ENCODE peak calls at places on chromosome 14, in five cellular contexts. I is stomach, Q is esophagus muscularis mucosa, O is A549, N is upper lobe of left lung. X is an unnamed sample.

GRCh38 chr14:69719501-69719951 is 47.4 kb upstream of the SRSF5 start:
- DNase-seq in I (no peak), Q (no peak), O (no peak), N (peak; percentile 68), X (peak; percentile 81)

GRCh38 chr14:42192659-42193425 is 586.2 kb downstream of the LRFN5 start:
- DNase-seq in I (no peak), Q (no peak), O (peak; percentile 93), N (no peak), X (no peak)

GRCh38 chr14:92362781-92363235 is 39.8 kb downstream of the SLC24A4 start:
- DNase-seq in I (no peak), Q (no peak), O (peak; percentile 19), N (peak; percentile 34), X (no peak)

GRCh38 chr14:101501858-101502615 is 59.3 kb upstream of the DIO3 start:
- DNase-seq in I (peak; percentile 16), Q (no peak), O (no peak), N (peak; percentile 15), X (peak; percentile 43)

GRCh38 chr14:101669629-101670028 is 91.9 kb upstream of the PPP2R5C start:
- DNase-seq in I (no peak), Q (no peak), O (no peak), N (no peak), X (no peak)

GRCh38 chr14:105067140-105067968 is 2.1 kb upstream of the GPR132 start:
- DNase-seq in I (no peak), Q (no peak), O (no peak), N (no peak), X (no peak)

GRCh38 chr14:89186850-89187376 is 230.1 kb downstream of the FOXN3 start:
- DNase-seq in I (no peak), Q (no peak), O (no peak), N (no peak), X (no peak)

GRCh38 chr14:95156765-95157194 is 549 bp downstream of the DICER1 start:
- DNase-seq in I (peak; percentile 46), Q (no peak), O (peak; percentile 35), N (peak; percentile 59), X (peak; percentile 79)

GRCh38 chr14:88630565-88630964 is 67.7 kb downstream of the ZC3H14 start:
- DNase-seq in I (no peak), Q (no peak), O (peak; percentile 18), N (no peak), X (no peak)

GRCh38 chr14:101586531-101587402 is 25.5 kb downstream of the DIO3 start:
- DNase-seq in I (no peak), Q (no peak), O (no peak), N (no peak), X (no peak)

GRCh38 chr14:106021832-106022231 is 495.4 kb downstream of the TMEM121 start:
- DNase-seq in I (no peak), Q (no peak), O (no peak), N (no peak), X (no peak)

GRCh38 chr14:34075826-34076225 is 125.0 kb upstream of the EGLN3 start:
- DNase-seq in I (no peak), Q (no peak), O (no peak), N (no peak), X (no peak)

GRCh38 chr14:59360923-59361794 is 104.0 kb downstream of the GPR135 start:
- DNase-seq in I (peak; percentile 59), Q (no peak), O (peak; percentile 90), N (peak; percentile 92), X (peak; percentile 84)

GRCh38 chr14:68797180-68797670 is 4.4 kb upstream of the ZFP36L1 start:
- DNase-seq in I (peak; percentile 24), Q (peak; percentile 70), O (no peak), N (peak; percentile 20), X (no peak)

GRCh38 chr14:64880382-64881121 is 845 bp upstream of the SPTB start:
- DNase-seq in I (peak; percentile 46), Q (peak; percentile 68), O (peak; percentile 40), N (peak; percentile 41), X (peak; percentile 62)

GRCh38 chr14:89348726-89349125 is 68.3 kb downstream of the FOXN3 start:
- DNase-seq in I (no peak), Q (no peak), O (no peak), N (no peak), X (no peak)

GRCh38 chr14:84340938-84341337 is 1189.0 kb upstream of the FLRT2 start:
- DNase-seq in I (no peak), Q (no peak), O (no peak), N (no peak), X (no peak)

GRCh38 chr14:106039400-106039799 is 513.0 kb downstream of the TMEM121 start:
- DNase-seq in I (no peak), Q (peak; percentile 80), O (peak; percentile 43), N (peak; percentile 63), X (no peak)

GRCh38 chr14:26138764-26139445 is 458.9 kb downstream of the NOVA1 start:
- DNase-seq in I (no peak), Q (no peak), O (peak; percentile 25), N (no peak), X (no peak)

GRCh38 chr14:92207012-92207927 is 85.5 kb downstream of the CPSF2 start:
- DNase-seq in I (no peak), Q (no peak), O (no peak), N (no peak), X (no peak)

GRCh38 chr14:26427059-26427458 is 170.8 kb downstream of the NOVA1 start:
- DNase-seq in I (no peak), Q (no peak), O (no peak), N (no peak), X (no peak)

GRCh38 chr14:87503711-87504110 is 489.3 kb downstream of the GALC start:
- DNase-seq in I (no peak), Q (no peak), O (no peak), N (no peak), X (no peak)

GRCh38 chr14:91367173-91368171 is 50.1 kb downstream of the CCDC88C start:
- DNase-seq in I (peak; percentile 85), Q (no peak), O (peak; percentile 22), N (peak; percentile 90), X (no peak)

GRCh38 chr14:93045965-93046695 is 69.6 kb downstream of the ITPK1 start:
- DNase-seq in I (no peak), Q (no peak), O (no peak), N (no peak), X (no peak)

GRCh38 chr14:94158239-94158888 is 15.8 kb upstream of the PPP4R4 start:
- DNase-seq in I (no peak), Q (peak; percentile 60), O (no peak), N (no peak), X (no peak)

GRCh38 chr14:35339761-35340406 is 47.7 kb downstream of the PSMA6 start:
- DNase-seq in I (no peak), Q (no peak), O (no peak), N (peak; percentile 68), X (peak; percentile 67)

GRCh38 chr14:68306934-68307758 is 485.7 kb downstream of the ZFP36L1 start:
- DNase-seq in I (peak; percentile 76), Q (no peak), O (no peak), N (no peak), X (no peak)

GRCh38 chr14:41743140-41743539 is 136.5 kb downstream of the LRFN5 start:
- DNase-seq in I (no peak), Q (no peak), O (no peak), N (no peak), X (no peak)

GRCh38 chr14:71592361-71592760 is 339.9 kb upstream of the RGS6 start:
- DNase-seq in I (peak; percentile 32), Q (no peak), O (no peak), N (peak; percentile 51), X (no peak)

GRCh38 chr14:99190696-99191662 is 81.0 kb downstream of the BCL11B start:
- DNase-seq in I (no peak), Q (no peak), O (no peak), N (no peak), X (no peak)

GRCh38 chr14:69532561-69533335 is 41.9 kb downstream of the CCDC177 start:
- DNase-seq in I (no peak), Q (no peak), O (no peak), N (no peak), X (no peak)

DNA sequence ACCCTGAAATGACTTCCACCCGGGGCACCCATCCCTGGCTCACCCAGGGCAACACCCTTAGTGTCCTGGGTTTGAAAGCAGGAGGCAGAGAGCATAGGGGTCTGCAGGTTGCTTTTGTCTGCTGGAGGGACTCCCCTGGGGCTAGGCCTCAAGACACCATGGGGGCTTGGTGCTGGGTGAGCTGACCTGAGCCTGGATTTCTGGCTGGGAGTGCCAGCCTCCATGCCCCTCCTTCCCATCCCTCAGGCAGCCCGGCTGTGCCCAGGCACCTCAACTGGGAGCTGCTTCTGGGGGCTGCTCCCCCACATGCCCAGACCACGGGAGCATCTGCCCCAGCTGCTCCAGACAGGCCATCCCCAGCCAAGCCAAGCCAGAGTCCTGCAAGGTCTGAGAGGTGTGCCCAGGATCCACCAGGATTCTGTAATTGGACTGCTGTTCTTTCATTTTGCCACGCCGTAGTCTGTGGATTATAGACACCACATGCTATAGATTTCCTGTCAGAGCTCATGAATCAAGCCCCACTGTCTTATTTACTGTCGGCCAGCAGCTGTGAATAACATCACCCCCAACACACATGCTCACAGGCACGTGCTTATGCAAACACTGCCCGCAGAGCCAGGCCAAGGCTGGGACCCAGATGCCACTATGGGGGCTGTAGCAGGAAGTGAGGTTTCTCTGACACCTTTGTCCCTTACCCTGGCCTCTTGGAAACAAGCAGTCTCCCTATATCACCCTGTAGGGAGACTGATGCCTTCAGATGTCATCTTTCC is 29.4 kb upstream of the ESRRB start:
- DNase-seq in I (no peak), Q (no peak), O (no peak), N (no peak), X (no peak)
- TF ChIP-seq EP300 in I (no peak), Q (no peak), O (no peak), N (no peak), X (no peak)

DNA sequence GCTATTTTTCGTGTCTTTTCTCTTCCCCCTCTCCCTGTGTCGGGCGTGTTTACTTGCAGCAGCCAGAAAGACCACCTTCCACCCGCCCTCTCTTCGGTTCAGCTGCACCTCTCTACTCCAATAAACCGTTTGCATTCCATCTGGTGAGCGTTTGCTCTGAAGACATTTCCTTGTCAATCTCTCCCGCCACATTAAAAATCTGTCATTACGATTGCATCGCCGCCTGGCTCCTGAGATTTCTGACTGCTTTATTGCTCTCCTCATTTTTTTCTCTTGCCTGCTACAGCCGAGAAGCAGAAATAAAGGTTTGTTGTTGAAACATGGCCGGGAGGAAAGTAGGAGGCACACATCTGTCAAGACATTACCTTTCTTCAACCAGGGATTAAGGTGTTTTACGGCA is 1109.2 kb downstream of the BCL11B start:
- DNase-seq in I (no peak), Q (no peak), O (no peak), N (no peak), X (no peak)
- TF ChIP-seq EP300 in I (no peak), Q (no peak), O (no peak), N (no peak), X (no peak)

GRCh38 chr14:21102472-21103164 is 1.8 kb downstream of the TMEM253 start:
- DNase-seq in I (no peak), Q (no peak), O (no peak), N (no peak), X (no peak)

GRCh38 chr14:21105095-21105494 is 4.2 kb downstream of the TMEM253 start:
- DNase-seq in I (no peak), Q (no peak), O (no peak), N (no peak), X (no peak)

GRCh38 chr14:21104448-21105060 is 3.7 kb downstream of the TMEM253 start:
- DNase-seq in I (peak; percentile 83), Q (peak; percentile 95), O (peak; percentile 87), N (peak; percentile 91), X (peak; percentile 91)

GRCh38 chr14:21103165-21103709 is 2.4 kb downstream of the TMEM253 start:
- DNase-seq in I (no peak), Q (no peak), O (no peak), N (no peak), X (no peak)

GRCh38 chr14:21103710-21104447 is 3.0 kb downstream of the TMEM253 start:
- DNase-seq in I (peak; percentile 96), Q (peak; percentile 99), O (peak; percentile 98), N (peak; percentile 98), X (peak; percentile 98)
- TF ChIP-seq EP300 in I (no peak), Q (no peak), O (no peak), N (no peak), X (no peak)

GRCh38 chr14:23320584-23321571 is at the start of gene PABPN1:
- DNase-seq in I (peak; percentile 100), Q (peak; percentile 100), O (peak; percentile 100), N (peak; percentile 99), X (peak; percentile 100)
- TF ChIP-seq EP300 in I (no peak), Q (no peak), O (no peak), N (no peak), X (no peak)